ENCODE peak calls at places on chromosome 1, in eight cellular contexts. K is HT-29; H is activated T-cell treated with anti-CD3 and anti-CD28 coated beads for 24 hours; Q is naive thymus-derived CD8-positive, alpha-beta T cell; U is ascending aorta; A is EL; C is stimulated activated CD8-positive, alpha-beta memory T cell treated with anti-CD3 and anti-CD28 coated beads, Interleukin-15, amount 100 ng/mL, for 4 hours; G is activated CD8-positive, alpha-beta memory T cell treated with anti-CD3 and anti-CD28 coated beads for 48 hours. M is an unnamed sample.

GRCh38 chr1:31013187-31013864 is 52.2 kb downstream of the PUM1 start:
- DNase-seq in G (no peak), C (no peak), A (peak), K (peak), Q (no peak), U (no peak), H (no peak), M (peak)

GRCh38 chr1:179743679-179744400 is 749 bp downstream of the FAM163A start:
- DNase-seq in H (no peak), A (no peak), Q (no peak), C (no peak), G (no peak), K (no peak), U (no peak), M (no peak)

GRCh38 chr1:54546651-54547348 is 1.2 kb upstream of the ACOT11 start:
- DNase-seq in Q (no peak), K (no peak), C (no peak), U (no peak), A (no peak), G (no peak), H (no peak), M (no peak)

GRCh38 chr1:17475729-17476128 is 36.3 kb upstream of the RCC2 start:
- DNase-seq in U (no peak), Q (no peak), C (no peak), A (peak), H (no peak), K (no peak), G (no peak), M (no peak)

GRCh38 chr1:44146536-44147361 is 5.3 kb upstream of the KLF18 start:
- DNase-seq in U (no peak), C (no peak), H (no peak), K (no peak), Q (no peak), G (no peak), A (no peak), M (no peak)

GRCh38 chr1:245276426-245276825 is 121.6 kb downstream of the KIF26B start:
- DNase-seq in K (no peak), G (no peak), H (no peak), A (no peak), C (no peak), Q (no peak), U (no peak), M (no peak)

GRCh38 chr1:91335607-91336006 is 69.0 kb downstream of the HFM1 start:
- DNase-seq in G (no peak), K (no peak), Q (no peak), A (no peak), H (no peak), C (no peak), U (no peak), M (no peak)

GRCh38 chr1:155061381-155062150 is 2.0 kb upstream of the EFNA4 start:
- DNase-seq in Q (peak), K (peak), G (peak), C (peak), H (peak), A (peak), U (peak), M (peak)

GRCh38 chr1:222950892-222951291 is 136.1 kb downstream of the DISP1 start:
- DNase-seq in G (no peak), H (no peak), U (no peak), C (no peak), K (peak), A (no peak), Q (no peak), M (no peak)

GRCh38 chr1:8679411-8679800 is 138.0 kb downstream of the RERE start:
- DNase-seq in G (no peak), U (no peak), Q (no peak), H (no peak), K (no peak), C (no peak), A (no peak), M (no peak)

GRCh38 chr1:29630756-29631155 is 394.4 kb downstream of the PTPRU start:
- DNase-seq in K (no peak), C (no peak), Q (no peak), H (no peak), U (peak), A (no peak), G (no peak), M (no peak)

GRCh38 chr1:1921459-1921862 is 2.4 kb upstream of the TMEM52 start:
- DNase-seq in C (no peak), Q (no peak), H (no peak), A (no peak), G (no peak), U (no peak), K (no peak), M (no peak)

GRCh38 chr1:29502901-29503300 is 266.6 kb downstream of the PTPRU start:
- DNase-seq in G (no peak), A (no peak), U (peak), H (no peak), K (no peak), Q (no peak), C (no peak), M (no peak)

GRCh38 chr1:110011527-110012041 is 22.8 kb upstream of the STRIP1 start:
- DNase-seq in Q (peak), G (no peak), A (peak), K (peak), U (no peak), H (no peak), C (no peak), M (peak)

GRCh38 chr1:99728494-99729235 is 37.8 kb downstream of the FRRS1 start:
- DNase-seq in K (peak), Q (no peak), A (peak), G (no peak), U (no peak), H (no peak), C (no peak), M (no peak)

GRCh38 chr1:110752941-110753725 is 78.4 kb upstream of the KCNA3 start:
- DNase-seq in U (no peak), C (no peak), G (no peak), Q (no peak), K (no peak), H (no peak), A (no peak), M (no peak)

GRCh38 chr1:212490276-212490675 is 57.6 kb downstream of the NENF start:
- DNase-seq in C (no peak), A (no peak), U (no peak), G (no peak), H (no peak), K (no peak), Q (no peak), M (no peak)

GRCh38 chr1:226046240-226046639 is 16.3 kb upstream of the H3-3A start:
- DNase-seq in H (no peak), C (no peak), U (peak), A (peak), G (no peak), Q (no peak), K (peak), M (no peak)

GRCh38 chr1:11671544-11672286 is 7.7 kb downstream of the FBXO6 start:
- DNase-seq in H (no peak), G (no peak), U (no peak), Q (no peak), K (no peak), C (no peak), A (no peak), M (no peak)

GRCh38 chr1:156025873-156026272 is 5.1 kb upstream of the SSR2 start:
- DNase-seq in K (peak), G (no peak), Q (peak), C (no peak), H (peak), U (peak), A (peak), M (peak)

GRCh38 chr1:209678981-209679539 is 3.8 kb downstream of the G0S2 start:
- DNase-seq in A (no peak), H (no peak), C (no peak), U (no peak), K (no peak), G (no peak), Q (no peak), M (no peak)